ENCODE peak calls at places on chromosomes 1 and 21, in four cellular contexts. One of them, this sample, is unnamed.

GRCh38 chr1:206986885-206987284 is 16.6 kb upstream of the FCAMR start:
- DNase-seq in CD8-positive, alpha-beta memory T cell: no peak
- DNase-seq in AG04450: no peak
- DNase-seq in iPS DF 19.7: no peak
- DNase-seq in this sample: no peak

GRCh38 chr1:162631546-162632233 is 574 bp upstream of the DDR2 start:
- DNase-seq in CD8-positive, alpha-beta memory T cell: no peak
- DNase-seq in AG04450: peak; percentile 57
- DNase-seq in iPS DF 19.7: no peak
- DNase-seq in this sample: no peak

GRCh38 chr1:242738702-242739225 is 214.3 kb upstream of the PLD5 start:
- DNase-seq in CD8-positive, alpha-beta memory T cell: no peak
- DNase-seq in AG04450: no peak
- DNase-seq in iPS DF 19.7: no peak
- DNase-seq in this sample: no peak

GRCh38 chr1:154747380-154747779 is 122.7 kb downstream of the KCNN3 start:
- DNase-seq in CD8-positive, alpha-beta memory T cell: no peak
- DNase-seq in AG04450: no peak
- DNase-seq in iPS DF 19.7: no peak
- DNase-seq in this sample: no peak

GRCh38 chr1:192592981-192593683 is 17.6 kb downstream of the RGS1 start:
- DNase-seq in CD8-positive, alpha-beta memory T cell: no peak
- DNase-seq in AG04450: no peak
- DNase-seq in iPS DF 19.7: no peak
- DNase-seq in this sample: no peak

GRCh38 chr1:89200668-89201488 is 2.1 kb upstream of the GBP4 start:
- DNase-seq in CD8-positive, alpha-beta memory T cell: peak; percentile 52
- DNase-seq in AG04450: no peak
- DNase-seq in iPS DF 19.7: no peak
- DNase-seq in this sample: no peak

GRCh38 chr1:7610936-7611335 is 160.2 kb upstream of the VAMP3 start:
- DNase-seq in CD8-positive, alpha-beta memory T cell: no peak
- DNase-seq in AG04450: no peak
- DNase-seq in iPS DF 19.7: no peak
- DNase-seq in this sample: no peak

GRCh38 chr21:28949318-28949717 is 43.4 kb downstream of the LTN1 start:
- DNase-seq in CD8-positive, alpha-beta memory T cell: no peak
- DNase-seq in AG04450: no peak
- DNase-seq in iPS DF 19.7: no peak
- DNase-seq in this sample: no peak

GRCh38 chr1:56469640-56470371 is 109.6 kb downstream of the PLPP3 start:
- DNase-seq in CD8-positive, alpha-beta memory T cell: no peak
- DNase-seq in AG04450: no peak
- DNase-seq in iPS DF 19.7: no peak
- DNase-seq in this sample: no peak

This sample was measured in AG04449.